ENCODE peak calls at places on chromosomes 2 and 18, in four cellular contexts. One of them, this sample, is unnamed.

GRCh38 chr2:96264656-96265348 is 995 bp downstream of the TMEM127 start:
- DNase-seq in cardiac septum: no peak
- DNase-seq in stimulated activated CD8-positive, alpha-beta memory T cell treated with anti-CD3 and anti-CD28 coated beads, Interleukin-15, amount 100 ng/mL, for 24 hours: no peak
- DNase-seq in cardiac fibroblast: peak; percentile 52
- DNase-seq in this sample: peak; percentile 83

GRCh38 chr2:239328306-239329191 is 72.3 kb downstream of the HDAC4 start:
- DNase-seq in cardiac septum: peak; percentile 81
- DNase-seq in cardiac fibroblast: peak; percentile 64
- DNase-seq in stimulated activated CD8-positive, alpha-beta memory T cell treated with anti-CD3 and anti-CD28 coated beads, Interleukin-15, amount 100 ng/mL, for 24 hours: no peak
- DNase-seq in this sample: peak; percentile 87

GRCh38 chr2:198883604-198884003 is 574.1 kb downstream of the SATB2 start:
- DNase-seq in cardiac septum: no peak
- DNase-seq in cardiac fibroblast: peak; percentile 16
- DNase-seq in stimulated activated CD8-positive, alpha-beta memory T cell treated with anti-CD3 and anti-CD28 coated beads, Interleukin-15, amount 100 ng/mL, for 24 hours: no peak
- DNase-seq in this sample: no peak

GRCh38 chr18:13381907-13382682 is 163.5 kb downstream of the LDLRAD4 start:
- DNase-seq in cardiac fibroblast: peak; percentile 64
- DNase-seq in cardiac septum: peak; percentile 77
- DNase-seq in stimulated activated CD8-positive, alpha-beta memory T cell treated with anti-CD3 and anti-CD28 coated beads, Interleukin-15, amount 100 ng/mL, for 24 hours: no peak
- DNase-seq in this sample: peak; percentile 91

GRCh38 chr2:56357655-56358295 is 174.0 kb downstream of the CCDC85A start:
- DNase-seq in cardiac fibroblast: peak; percentile 72
- DNase-seq in stimulated activated CD8-positive, alpha-beta memory T cell treated with anti-CD3 and anti-CD28 coated beads, Interleukin-15, amount 100 ng/mL, for 24 hours: no peak
- DNase-seq in cardiac septum: no peak
- DNase-seq in this sample: peak; percentile 12

GRCh38 chr2:62221141-62221540 is 25.2 kb downstream of the B3GNT2 start:
- DNase-seq in stimulated activated CD8-positive, alpha-beta memory T cell treated with anti-CD3 and anti-CD28 coated beads, Interleukin-15, amount 100 ng/mL, for 24 hours: no peak
- DNase-seq in cardiac fibroblast: peak; percentile 88
- DNase-seq in cardiac septum: no peak
- DNase-seq in this sample: no peak

GRCh38 chr2:16126141-16126968 is 186.0 kb downstream of the MYCN start:
- DNase-seq in cardiac fibroblast: no peak
- DNase-seq in cardiac septum: no peak
- DNase-seq in stimulated activated CD8-positive, alpha-beta memory T cell treated with anti-CD3 and anti-CD28 coated beads, Interleukin-15, amount 100 ng/mL, for 24 hours: no peak
- DNase-seq in this sample: no peak

GRCh38 chr2:191061381-191061982 is 47.5 kb upstream of the STAT1 start:
- DNase-seq in stimulated activated CD8-positive, alpha-beta memory T cell treated with anti-CD3 and anti-CD28 coated beads, Interleukin-15, amount 100 ng/mL, for 24 hours: no peak
- DNase-seq in cardiac septum: no peak
- DNase-seq in cardiac fibroblast: no peak
- DNase-seq in this sample: no peak

GRCh38 chr18:45896991-45897390 is 70.1 kb downstream of the EPG5 start:
- DNase-seq in stimulated activated CD8-positive, alpha-beta memory T cell treated with anti-CD3 and anti-CD28 coated beads, Interleukin-15, amount 100 ng/mL, for 24 hours: no peak
- DNase-seq in cardiac fibroblast: no peak
- DNase-seq in cardiac septum: no peak
- DNase-seq in this sample: no peak

GRCh38 chr2:160920791-160921303 is 239.4 kb upstream of the TANK start:
- DNase-seq in cardiac septum: no peak
- DNase-seq in cardiac fibroblast: peak; percentile 85
- DNase-seq in stimulated activated CD8-positive, alpha-beta memory T cell treated with anti-CD3 and anti-CD28 coated beads, Interleukin-15, amount 100 ng/mL, for 24 hours: no peak
- DNase-seq in this sample: peak; percentile 64

GRCh38 chr2:190978389-190979053 is 35.5 kb downstream of the STAT1 start:
- DNase-seq in stimulated activated CD8-positive, alpha-beta memory T cell treated with anti-CD3 and anti-CD28 coated beads, Interleukin-15, amount 100 ng/mL, for 24 hours: no peak
- DNase-seq in cardiac septum: no peak
- DNase-seq in cardiac fibroblast: peak; percentile 69
- DNase-seq in this sample: no peak

GRCh38 chr2:210998334-210998733 is 441.9 kb downstream of the CPS1 start:
- DNase-seq in stimulated activated CD8-positive, alpha-beta memory T cell treated with anti-CD3 and anti-CD28 coated beads, Interleukin-15, amount 100 ng/mL, for 24 hours: no peak
- DNase-seq in cardiac fibroblast: no peak
- DNase-seq in cardiac septum: no peak
- DNase-seq in this sample: no peak

GRCh38 chr2:184824597-184824996 is 226.3 kb downstream of the ZNF804A start:
- DNase-seq in cardiac septum: no peak
- DNase-seq in cardiac fibroblast: no peak
- DNase-seq in stimulated activated CD8-positive, alpha-beta memory T cell treated with anti-CD3 and anti-CD28 coated beads, Interleukin-15, amount 100 ng/mL, for 24 hours: no peak
- DNase-seq in this sample: no peak

GRCh38 chr18:27860701-27861107 is 316.2 kb downstream of the CDH2 start:
- DNase-seq in cardiac fibroblast: peak; percentile 16
- DNase-seq in stimulated activated CD8-positive, alpha-beta memory T cell treated with anti-CD3 and anti-CD28 coated beads, Interleukin-15, amount 100 ng/mL, for 24 hours: no peak
- DNase-seq in cardiac septum: no peak
- DNase-seq in this sample: peak; percentile 54

GRCh38 chr2:195451160-195451559 is 205.9 kb upstream of the SLC39A10 start:
- DNase-seq in cardiac fibroblast: no peak
- DNase-seq in stimulated activated CD8-positive, alpha-beta memory T cell treated with anti-CD3 and anti-CD28 coated beads, Interleukin-15, amount 100 ng/mL, for 24 hours: no peak
- DNase-seq in cardiac septum: no peak
- DNase-seq in this sample: no peak

GRCh38 chr2:74576151-74576755 is 21.7 kb downstream of the DOK1 start:
- DNase-seq in stimulated activated CD8-positive, alpha-beta memory T cell treated with anti-CD3 and anti-CD28 coated beads, Interleukin-15, amount 100 ng/mL, for 24 hours: no peak
- DNase-seq in cardiac fibroblast: peak; percentile 62
- DNase-seq in cardiac septum: no peak
- DNase-seq in this sample: peak; percentile 57

GRCh38 chr2:190043441-190043840 is 19.1 kb downstream of the MSTN start:
- DNase-seq in cardiac fibroblast: peak; percentile 50
- DNase-seq in cardiac septum: no peak
- DNase-seq in stimulated activated CD8-positive, alpha-beta memory T cell treated with anti-CD3 and anti-CD28 coated beads, Interleukin-15, amount 100 ng/mL, for 24 hours: no peak
- DNase-seq in this sample: no peak

GRCh38 chr2:74130211-74130995 is 17.3 kb downstream of the BOLA3 start:
- DNase-seq in cardiac septum: no peak
- DNase-seq in stimulated activated CD8-positive, alpha-beta memory T cell treated with anti-CD3 and anti-CD28 coated beads, Interleukin-15, amount 100 ng/mL, for 24 hours: no peak
- DNase-seq in cardiac fibroblast: no peak
- DNase-seq in this sample: peak; percentile 44

GRCh38 chr18:50776383-50776782 is 43.4 kb downstream of the MRO start:
- DNase-seq in cardiac fibroblast: no peak
- DNase-seq in stimulated activated CD8-positive, alpha-beta memory T cell treated with anti-CD3 and anti-CD28 coated beads, Interleukin-15, amount 100 ng/mL, for 24 hours: no peak
- DNase-seq in cardiac septum: no peak
- DNase-seq in this sample: no peak

GRCh38 chr18:27750014-27750413 is 426.9 kb downstream of the CDH2 start:
- DNase-seq in cardiac septum: no peak
- DNase-seq in stimulated activated CD8-positive, alpha-beta memory T cell treated with anti-CD3 and anti-CD28 coated beads, Interleukin-15, amount 100 ng/mL, for 24 hours: no peak
- DNase-seq in cardiac fibroblast: peak; percentile 87
- DNase-seq in this sample: peak; percentile 90

GRCh38 chr2:218291318-218291933 is 877 bp downstream of the TMBIM1 start:
- DNase-seq in cardiac septum: peak; percentile 82
- DNase-seq in cardiac fibroblast: no peak
- DNase-seq in stimulated activated CD8-positive, alpha-beta memory T cell treated with anti-CD3 and anti-CD28 coated beads, Interleukin-15, amount 100 ng/mL, for 24 hours: no peak
- DNase-seq in this sample: no peak

GRCh38 chr2:203650860-203651613 is 55.4 kb upstream of the CD28 start:
- DNase-seq in stimulated activated CD8-positive, alpha-beta memory T cell treated with anti-CD3 and anti-CD28 coated beads, Interleukin-15, amount 100 ng/mL, for 24 hours: no peak
- DNase-seq in cardiac fibroblast: peak; percentile 82
- DNase-seq in cardiac septum: no peak
- DNase-seq in this sample: peak; percentile 32

GRCh38 chr18:34397286-34397896 is 172.7 kb upstream of the NOL4 start:
- DNase-seq in cardiac fibroblast: no peak
- DNase-seq in stimulated activated CD8-positive, alpha-beta memory T cell treated with anti-CD3 and anti-CD28 coated beads, Interleukin-15, amount 100 ng/mL, for 24 hours: no peak
- DNase-seq in cardiac septum: no peak
- DNase-seq in this sample: no peak

GRCh38 chr2:212845941-212846340 is 305.5 kb downstream of the IKZF2 start:
- DNase-seq in stimulated activated CD8-positive, alpha-beta memory T cell treated with anti-CD3 and anti-CD28 coated beads, Interleukin-15, amount 100 ng/mL, for 24 hours: no peak
- DNase-seq in cardiac septum: no peak
- DNase-seq in cardiac fibroblast: peak; percentile 80
- DNase-seq in this sample: no peak

GRCh38 chr2:27071990-27072830 is 756 bp upstream of the OST4 start:
- DNase-seq in stimulated activated CD8-positive, alpha-beta memory T cell treated with anti-CD3 and anti-CD28 coated beads, Interleukin-15, amount 100 ng/mL, for 24 hours: no peak
- DNase-seq in cardiac fibroblast: peak; percentile 49
- DNase-seq in cardiac septum: no peak
- DNase-seq in this sample: peak; percentile 89

GRCh38 chr2:26396734-26397298 is 4.9 kb upstream of the DRC1 start:
- DNase-seq in cardiac fibroblast: no peak
- DNase-seq in cardiac septum: no peak
- DNase-seq in stimulated activated CD8-positive, alpha-beta memory T cell treated with anti-CD3 and anti-CD28 coated beads, Interleukin-15, amount 100 ng/mL, for 24 hours: no peak
- DNase-seq in this sample: no peak

GRCh38 chr18:58180738-58181353 is 136.8 kb downstream of the NEDD4L start:
- DNase-seq in stimulated activated CD8-positive, alpha-beta memory T cell treated with anti-CD3 and anti-CD28 coated beads, Interleukin-15, amount 100 ng/mL, for 24 hours: peak; percentile 20
- DNase-seq in cardiac septum: no peak
- DNase-seq in cardiac fibroblast: peak; percentile 67
- DNase-seq in this sample: peak; percentile 80

GRCh38 chr2:47471429-47472116 is 68.6 kb downstream of the MSH2 start:
- DNase-seq in cardiac septum: no peak
- DNase-seq in stimulated activated CD8-positive, alpha-beta memory T cell treated with anti-CD3 and anti-CD28 coated beads, Interleukin-15, amount 100 ng/mL, for 24 hours: no peak
- DNase-seq in cardiac fibroblast: no peak
- DNase-seq in this sample: no peak

GRCh38 chr2:19819097-19820065 is 82.4 kb downstream of the TTC32 start:
- DNase-seq in cardiac septum: no peak
- DNase-seq in stimulated activated CD8-positive, alpha-beta memory T cell treated with anti-CD3 and anti-CD28 coated beads, Interleukin-15, amount 100 ng/mL, for 24 hours: no peak
- DNase-seq in cardiac fibroblast: peak; percentile 95
- DNase-seq in this sample: no peak

GRCh38 chr2:179446475-179447141 is 182.0 kb upstream of the SESTD1 start:
- DNase-seq in stimulated activated CD8-positive, alpha-beta memory T cell treated with anti-CD3 and anti-CD28 coated beads, Interleukin-15, amount 100 ng/mL, for 24 hours: no peak
- DNase-seq in cardiac fibroblast: no peak
- DNase-seq in cardiac septum: no peak
- DNase-seq in this sample: no peak

GRCh38 chr2:126359494-126359893 is 296.5 kb upstream of the GYPC start:
- DNase-seq in cardiac septum: no peak
- DNase-seq in cardiac fibroblast: peak; percentile 17
- DNase-seq in stimulated activated CD8-positive, alpha-beta memory T cell treated with anti-CD3 and anti-CD28 coated beads, Interleukin-15, amount 100 ng/mL, for 24 hours: no peak
- DNase-seq in this sample: peak; percentile 22

GRCh38 chr2:240461471-240462072 is 26.1 kb downstream of the GPC1 start:
- DNase-seq in stimulated activated CD8-positive, alpha-beta memory T cell treated with anti-CD3 and anti-CD28 coated beads, Interleukin-15, amount 100 ng/mL, for 24 hours: no peak
- DNase-seq in cardiac fibroblast: no peak
- DNase-seq in cardiac septum: peak; percentile 64
- DNase-seq in this sample: no peak

GRCh38 chr18:48459471-48459870 is 50.3 kb upstream of the ZBTB7C start:
- DNase-seq in stimulated activated CD8-positive, alpha-beta memory T cell treated with anti-CD3 and anti-CD28 coated beads, Interleukin-15, amount 100 ng/mL, for 24 hours: no peak
- DNase-seq in cardiac septum: no peak
- DNase-seq in cardiac fibroblast: no peak
- DNase-seq in this sample: no peak

GRCh38 chr2:207073791-207074678 is 91.7 kb downstream of the KLF7 start:
- DNase-seq in stimulated activated CD8-positive, alpha-beta memory T cell treated with anti-CD3 and anti-CD28 coated beads, Interleukin-15, amount 100 ng/mL, for 24 hours: no peak
- DNase-seq in cardiac fibroblast: peak; percentile 36
- DNase-seq in cardiac septum: no peak
- DNase-seq in this sample: peak; percentile 72

GRCh38 chr2:67322361-67323001 is 74.7 kb upstream of the ETAA1 start:
- DNase-seq in cardiac fibroblast: peak; percentile 71
- DNase-seq in stimulated activated CD8-positive, alpha-beta memory T cell treated with anti-CD3 and anti-CD28 coated beads, Interleukin-15, amount 100 ng/mL, for 24 hours: no peak
- DNase-seq in cardiac septum: no peak
- DNase-seq in this sample: peak; percentile 87

GRCh38 chr2:2222931-2223330 is 108.1 kb downstream of the MYT1L start:
- DNase-seq in stimulated activated CD8-positive, alpha-beta memory T cell treated with anti-CD3 and anti-CD28 coated beads, Interleukin-15, amount 100 ng/mL, for 24 hours: no peak
- DNase-seq in cardiac fibroblast: no peak
- DNase-seq in cardiac septum: no peak
- DNase-seq in this sample: no peak

GRCh38 chr2:218010116-218010837 is 7.5 kb upstream of the TNS1 start:
- DNase-seq in stimulated activated CD8-positive, alpha-beta memory T cell treated with anti-CD3 and anti-CD28 coated beads, Interleukin-15, amount 100 ng/mL, for 24 hours: no peak
- DNase-seq in cardiac fibroblast: peak; percentile 33
- DNase-seq in cardiac septum: no peak
- DNase-seq in this sample: peak; percentile 74

This sample was measured in left kidney.